ENCODE peak calls at places on chromosomes 5 and 9, in ten cellular contexts. H is transverse colon, X is HCT116, Q is suprapubic skin, F is spleen, V is upper lobe of left lung, N is prostate gland, L is stomach, B is GM12878, J is sigmoid colon. G is an unnamed sample.
A peak's percentile ranks its signal among the peaks of the same experiment; 100 is the strongest.

GRCh38 chr9:101479337-101480045 is 43.9 kb upstream of the ALDOB start:
- DNase-seq in H (peak; percentile 75), X (no peak), Q (no peak), F (no peak), V (peak; percentile 30), N (peak; percentile 86), L (peak; percentile 68), B (no peak), J (no peak), G (no peak)

GRCh38 chr9:133147412-133148271 is 16.1 kb downstream of the GBGT1 start:
- DNase-seq in H (peak; percentile 88), X (peak; percentile 57), Q (no peak), F (peak; percentile 94), V (peak; percentile 85), N (peak; percentile 72), L (peak; percentile 85), B (no peak), J (peak; percentile 82), G (no peak)

GRCh38 chr5:110612778-110613396 is 113.6 kb downstream of the TMEM232 start:
- DNase-seq in H (no peak), X (no peak), Q (no peak), F (no peak), V (no peak), N (no peak), L (no peak), B (no peak), J (no peak), G (no peak)

GRCh38 chr9:111287127-111287526 is 42.9 kb downstream of the OR2K2 start:
- DNase-seq in H (no peak), X (peak; percentile 7), Q (no peak), F (no peak), V (no peak), N (no peak), L (no peak), B (no peak), J (no peak), G (no peak)

GRCh38 chr9:118686940-118687339 is 682.3 kb downstream of the BRINP1 start:
- DNase-seq in H (no peak), X (no peak), Q (no peak), F (no peak), V (no peak), N (no peak), L (no peak), B (no peak), J (no peak), G (no peak)

GRCh38 chr9:4461434-4461833 is 28.8 kb upstream of the SLC1A1 start:
- DNase-seq in H (no peak), X (no peak), Q (no peak), F (no peak), V (no peak), N (no peak), L (no peak), B (no peak), J (no peak), G (no peak)

GRCh38 chr5:76641514-76642120 is 18.4 kb upstream of the F2RL2 start:
- DNase-seq in H (peak; percentile 61), X (peak; percentile 71), Q (no peak), F (no peak), V (peak; percentile 39), N (peak; percentile 64), L (peak; percentile 67), B (peak; percentile 15), J (no peak), G (no peak)

GRCh38 chr5:61398440-61398839 is 66.4 kb downstream of the ZSWIM6 start:
- DNase-seq in H (no peak), X (no peak), Q (no peak), F (no peak), V (no peak), N (no peak), L (no peak), B (no peak), J (no peak), G (no peak)

DNA sequence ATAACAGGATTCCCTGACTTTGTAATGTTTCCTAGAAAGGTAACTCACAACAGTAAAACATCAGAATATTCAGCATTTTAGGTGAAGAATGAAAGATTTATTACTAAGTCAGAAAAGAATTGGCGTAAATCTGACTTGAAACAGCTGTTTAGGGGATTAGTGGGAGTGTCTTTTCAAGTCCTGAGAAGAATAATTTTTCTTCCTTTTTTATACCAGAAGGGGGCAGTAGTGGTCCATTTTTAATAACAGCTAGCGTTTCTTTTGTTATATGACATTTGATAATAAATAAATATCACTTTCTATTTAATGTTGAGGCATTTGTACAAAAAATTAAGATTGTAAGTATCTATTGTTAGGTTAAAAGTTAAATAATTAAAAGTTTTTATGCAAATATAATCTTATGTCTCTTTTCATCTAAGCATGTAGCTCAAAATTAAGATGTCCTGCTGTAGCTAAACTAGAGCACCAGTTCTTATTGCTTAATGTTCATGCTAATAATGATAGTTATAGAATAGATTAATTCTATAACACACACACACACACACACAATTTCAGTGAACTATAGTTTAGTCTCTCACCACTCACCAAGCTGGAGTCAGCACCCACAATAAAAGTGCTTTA is 258.7 kb upstream of the ARRDC3 start:
- DNase-seq in H (no peak), X (peak; percentile 34), Q (no peak), F (no peak), V (no peak), N (no peak), L (no peak), B (no peak), J (no peak), G (no peak)
- TF ChIP-seq CTCF in H (peak; percentile 50), X (peak; percentile 38), Q (peak; percentile 35), F (peak; percentile 19), V (peak; percentile 42), N (no peak), L (peak; percentile 56), B (peak; percentile 40), J (no peak), G (peak; percentile 16)

GRCh38 chr9:136669791-136670464 is 7.2 kb downstream of the EGFL7 start:
- DNase-seq in H (no peak), X (no peak), Q (no peak), F (no peak), V (no peak), N (no peak), L (no peak), B (no peak), J (no peak), G (no peak)

GRCh38 chr9:136666364-136667216 is 3.9 kb downstream of the EGFL7 start:
- DNase-seq in H (no peak), X (no peak), Q (no peak), F (no peak), V (no peak), N (no peak), L (no peak), B (no peak), J (no peak), G (no peak)

GRCh38 chr9:136667217-136667939 is 4.7 kb downstream of the EGFL7 start:
- DNase-seq in H (no peak), X (no peak), Q (no peak), F (no peak), V (no peak), N (no peak), L (no peak), B (no peak), J (no peak), G (no peak)

GRCh38 chr9:136668983-136669790 is 6.5 kb downstream of the EGFL7 start:
- DNase-seq in H (no peak), X (no peak), Q (no peak), F (no peak), V (no peak), N (no peak), L (no peak), B (no peak), J (no peak), G (no peak)

DNA sequence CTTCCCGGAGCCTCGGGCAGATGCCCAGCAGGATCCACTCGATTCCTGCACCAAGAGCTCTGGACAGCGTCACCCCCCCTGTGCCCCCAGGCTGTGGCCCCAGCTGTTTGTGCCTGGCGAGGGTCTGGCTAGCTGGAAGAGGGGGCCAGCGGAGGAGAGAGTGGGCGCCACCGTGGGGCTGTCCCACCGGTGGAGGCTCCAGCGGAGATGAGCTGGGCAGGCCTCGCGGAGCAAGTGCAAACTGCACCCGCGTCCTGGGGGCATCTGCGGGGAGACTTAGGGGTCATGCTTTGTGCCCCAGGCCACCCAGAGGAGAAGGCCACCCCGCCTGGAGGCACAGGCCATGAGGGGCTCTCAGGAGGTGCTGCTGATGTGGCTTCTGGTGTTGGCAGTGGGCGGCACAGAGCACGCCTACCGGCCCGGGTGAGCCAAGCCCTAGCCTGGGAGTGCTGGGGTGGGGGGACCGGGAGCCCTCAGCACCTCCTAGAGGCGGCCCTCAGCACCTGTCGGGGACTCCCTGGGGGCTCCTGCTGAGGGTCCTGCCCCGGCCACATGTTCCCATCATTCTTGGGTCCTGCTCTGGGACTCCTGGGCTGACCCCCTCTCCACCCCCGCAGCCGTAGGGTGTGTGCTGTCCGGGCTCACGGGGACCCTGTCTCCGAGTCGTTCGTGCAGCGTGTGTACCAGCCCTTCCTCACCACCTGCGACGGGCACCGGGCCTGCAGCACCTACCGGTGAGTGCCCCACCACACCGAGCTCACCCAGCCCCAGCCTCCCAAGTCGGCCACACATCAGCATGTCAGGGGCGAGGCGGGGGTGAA is 5.4 kb downstream of the EGFL7 start:
- DNase-seq in H (no peak), X (no peak), Q (no peak), F (no peak), V (no peak), N (no peak), L (no peak), B (no peak), J (no peak), G (no peak)
- TF ChIP-seq POLR2AphosphoS5 in H (no peak), X (no peak), Q (no peak), F (peak; percentile 49), V (no peak), N (no peak), L (no peak), B (no peak), J (no peak), G (no peak)

DNA sequence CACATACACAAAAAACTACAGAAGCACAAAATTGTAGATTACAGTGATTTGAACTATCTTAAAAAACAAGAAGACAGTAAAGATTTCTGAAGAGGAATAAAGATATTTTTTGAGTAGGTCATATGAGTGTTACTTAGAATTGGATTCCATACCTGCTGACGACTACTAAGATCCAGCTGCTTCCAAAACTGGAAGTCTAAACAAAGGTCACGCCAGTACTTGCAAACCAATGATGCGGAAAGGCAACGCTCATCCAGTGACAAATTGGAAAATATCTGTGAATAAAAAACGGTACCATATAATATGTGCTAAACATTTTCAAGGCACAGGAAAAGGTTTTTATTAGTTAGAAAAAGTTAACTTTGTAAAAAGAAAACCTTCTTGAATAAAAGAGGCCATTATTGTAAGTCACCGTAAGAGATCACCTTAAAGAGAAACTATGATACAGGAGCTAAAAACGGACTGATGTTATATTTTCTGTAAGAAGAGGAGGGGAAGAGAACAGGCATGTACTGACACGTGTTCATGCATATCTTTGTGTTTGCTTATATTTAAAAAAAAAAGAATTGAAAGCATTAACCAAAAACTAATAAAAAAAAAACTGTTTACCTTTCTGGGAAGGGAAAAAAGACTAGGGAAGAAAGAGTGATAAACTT is 14.1 kb downstream of the FBXL17 start:
- DNase-seq in H (no peak), X (no peak), Q (no peak), F (no peak), V (no peak), N (no peak), L (no peak), B (no peak), J (no peak), G (no peak)
- TF ChIP-seq POLR2A in H (no peak), X (no peak), Q (no peak), F (no peak), V (no peak), N (no peak), L (no peak), B (no peak), J (no peak), G (no peak)

GRCh38 chr5:159990506-159990905 is 18.4 kb upstream of the TTC1 start:
- DNase-seq in H (no peak), X (no peak), Q (no peak), F (no peak), V (no peak), N (no peak), L (no peak), B (no peak), J (no peak), G (no peak)
- TF ChIP-seq CTCF in H (no peak), X (peak; percentile 20), Q (no peak), F (no peak), V (no peak), N (no peak), L (no peak), B (no peak), J (no peak), G (no peak)